ENCODE peak calls at places on chromosomes 5 and 9, in four cellular contexts. B is HepG2, K is K562, A is GM12878. G is an unnamed sample.

GRCh38 chr5:129177451-129177850 is 82.9 kb downstream of the ISOC1 start:
- DNase-seq in A (no peak), K (no peak), B (no peak), G (no peak)

GRCh38 chr5:92641031-92641962 is 939.7 kb downstream of the NR2F1-AS1 start:
- DNase-seq in K (no peak), A (no peak), B (peak), G (peak)

GRCh38 chr9:128983536-128983935 is 36.0 kb downstream of the NUP188 start:
- DNase-seq in B (no peak), K (no peak), A (no peak), G (no peak)

GRCh38 chr5:107941036-107941435 is 270.3 kb upstream of the EFNA5 start:
- DNase-seq in K (no peak), A (no peak), B (no peak), G (no peak)

GRCh38 chr9:37436540-37436939 is 14.0 kb downstream of the GRHPR start:
- DNase-seq in B (no peak), A (no peak), K (no peak), G (no peak)

GRCh38 chr9:115157245-115157674 is 39.3 kb upstream of the TNC start:
- DNase-seq in A (no peak), B (no peak), K (no peak), G (peak)

GRCh38 chr5:32538031-32538547 is 47.3 kb upstream of the SUB1 start:
- DNase-seq in B (no peak), K (no peak), A (peak), G (no peak)

GRCh38 chr5:81334304-81335061 is 33.1 kb downstream of the ZCCHC9 start:
- DNase-seq in B (no peak), A (no peak), K (peak), G (no peak)

GRCh38 chr5:88956416-88956815 is 73.4 kb upstream of the MEF2C start:
- DNase-seq in A (no peak), B (no peak), K (no peak), G (no peak)

GRCh38 chr9:16690628-16691027 is 179.8 kb downstream of the BNC2 start:
- DNase-seq in K (no peak), B (no peak), A (no peak), G (no peak)

DNA sequence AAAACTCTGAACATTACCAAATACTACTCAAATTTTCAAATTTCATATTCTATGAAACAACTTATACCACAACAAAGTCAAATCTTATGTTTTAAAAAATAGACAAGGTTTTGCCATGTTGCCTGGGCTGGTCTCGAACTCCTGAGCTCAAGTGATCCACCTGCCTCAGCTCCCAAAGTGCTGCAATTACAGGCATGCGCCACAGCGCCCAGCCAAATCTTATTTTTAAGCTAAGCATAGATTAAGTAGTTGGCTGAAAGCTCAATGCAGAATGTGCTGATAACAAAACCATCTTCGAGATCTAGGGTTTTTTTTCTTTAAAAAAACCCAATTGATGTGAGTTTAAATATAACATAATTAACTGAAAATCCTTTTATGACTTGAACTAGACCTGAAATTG is 6.4 kb downstream of the LMBRD2 start:
- DNase-seq in B (no peak), K (no peak), A (no peak), G (no peak)
- TF ChIP-seq CHD4 in B (no peak), K (no peak), A (no peak), G (no peak)

GRCh38 chr5:84162695-84163094 is 222.0 kb downstream of the EDIL3 start:
- DNase-seq in A (no peak), K (no peak), B (no peak), G (no peak)
- TF ChIP-seq CHD4 in A (no peak), K (no peak), B (no peak), G (no peak)

GRCh38 chr5:57470339-57470738 is 12.3 kb downstream of the ACTBL2 start:
- DNase-seq in K (no peak), B (no peak), A (no peak), G (no peak)

GRCh38 chr5:57466544-57466943 is 16.1 kb downstream of the ACTBL2 start:
- DNase-seq in B (no peak), K (no peak), A (no peak), G (no peak)

DNA sequence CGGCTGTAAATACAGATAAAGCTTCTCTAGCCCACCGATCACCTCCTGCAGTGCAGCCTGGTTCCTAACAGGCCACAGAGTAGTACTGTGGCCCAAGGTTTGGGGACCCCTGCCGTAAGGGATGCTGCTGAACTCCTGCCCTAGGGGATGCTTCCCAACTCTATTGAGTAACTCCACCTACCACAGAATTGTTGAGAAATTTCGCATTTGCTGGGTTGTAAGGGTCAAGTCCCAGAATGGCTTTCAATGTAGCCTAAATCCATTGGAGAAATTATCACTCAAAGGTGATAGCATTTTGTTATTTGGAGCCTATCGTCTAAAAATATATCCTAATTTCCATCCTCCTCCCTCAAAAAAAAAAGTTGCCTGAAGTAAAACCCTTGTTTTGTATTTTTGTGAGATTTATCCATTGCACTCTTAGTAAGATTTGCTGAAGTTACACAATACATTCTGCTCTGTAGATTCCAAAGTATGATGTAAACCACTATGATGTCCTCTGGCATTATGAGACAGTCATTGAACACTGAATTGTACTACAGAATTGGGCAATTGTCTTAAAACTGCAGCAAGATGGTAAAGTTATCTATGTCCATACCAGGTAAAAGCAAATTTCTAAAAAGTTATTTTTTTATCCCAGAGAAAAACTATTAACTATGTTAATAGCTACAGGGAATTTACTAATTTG is 14.0 kb downstream of the ACTBL2 start:
- DNase-seq in K (no peak), A (no peak), B (no peak), G (no peak)
- TF ChIP-seq CHD4 in K (no peak), A (no peak), B (no peak), G (no peak)

GRCh38 chr9:764105-764524 is 77.4 kb upstream of the DMRT1 start:
- DNase-seq in A (no peak), B (peak), K (peak), G (peak)
- TF ChIP-seq CHD4 in A (no peak), B (no peak), K (no peak), G (no peak)

DNA sequence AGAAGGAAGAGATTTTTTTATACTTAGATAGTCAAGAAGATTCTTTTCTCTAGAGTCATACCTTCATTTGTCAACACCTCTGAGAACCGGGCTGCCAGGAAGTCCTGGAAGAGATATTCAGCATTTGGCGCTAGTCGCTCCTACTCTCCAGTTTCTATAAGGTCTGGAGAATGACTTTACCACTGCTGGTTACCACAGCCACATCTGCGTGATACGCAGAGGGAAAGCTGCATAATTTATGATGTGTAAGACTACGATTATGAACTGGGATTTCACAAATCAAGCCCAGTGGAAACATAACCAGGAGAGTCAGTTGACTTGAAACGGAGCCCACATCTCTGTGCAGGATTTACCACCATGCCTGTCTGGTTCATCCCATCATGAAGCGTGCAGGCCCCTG is 72.7 kb downstream of the FGF1 start:
- DNase-seq in K (no peak), A (no peak), B (no peak), G (no peak)
- TF ChIP-seq CHD4 in K (no peak), A (no peak), B (no peak), G (no peak)

DNA sequence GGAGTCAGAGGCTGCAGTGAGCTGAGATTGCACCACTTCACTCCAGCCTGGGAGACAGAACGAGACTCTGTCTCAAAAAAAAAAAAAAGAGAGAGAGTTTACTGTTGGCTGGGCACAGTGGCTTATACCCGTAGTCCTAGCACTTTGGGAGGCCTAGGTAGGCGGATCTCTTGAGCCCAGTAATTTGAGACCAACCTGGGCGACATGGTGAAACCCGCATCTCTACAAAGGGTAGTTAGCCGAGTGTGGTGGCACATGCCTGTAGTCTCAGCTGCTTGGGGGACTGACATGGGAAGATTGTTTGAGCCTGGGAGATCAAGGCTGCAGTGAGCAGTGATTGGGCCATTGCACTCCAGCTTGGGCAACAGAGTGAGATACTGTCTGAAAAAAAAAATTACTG is 12.6 kb downstream of the HABP4 start:
- DNase-seq in A (no peak), B (no peak), K (no peak), G (no peak)
- TF ChIP-seq CHD4 in A (no peak), B (no peak), K (no peak), G (no peak)

DNA sequence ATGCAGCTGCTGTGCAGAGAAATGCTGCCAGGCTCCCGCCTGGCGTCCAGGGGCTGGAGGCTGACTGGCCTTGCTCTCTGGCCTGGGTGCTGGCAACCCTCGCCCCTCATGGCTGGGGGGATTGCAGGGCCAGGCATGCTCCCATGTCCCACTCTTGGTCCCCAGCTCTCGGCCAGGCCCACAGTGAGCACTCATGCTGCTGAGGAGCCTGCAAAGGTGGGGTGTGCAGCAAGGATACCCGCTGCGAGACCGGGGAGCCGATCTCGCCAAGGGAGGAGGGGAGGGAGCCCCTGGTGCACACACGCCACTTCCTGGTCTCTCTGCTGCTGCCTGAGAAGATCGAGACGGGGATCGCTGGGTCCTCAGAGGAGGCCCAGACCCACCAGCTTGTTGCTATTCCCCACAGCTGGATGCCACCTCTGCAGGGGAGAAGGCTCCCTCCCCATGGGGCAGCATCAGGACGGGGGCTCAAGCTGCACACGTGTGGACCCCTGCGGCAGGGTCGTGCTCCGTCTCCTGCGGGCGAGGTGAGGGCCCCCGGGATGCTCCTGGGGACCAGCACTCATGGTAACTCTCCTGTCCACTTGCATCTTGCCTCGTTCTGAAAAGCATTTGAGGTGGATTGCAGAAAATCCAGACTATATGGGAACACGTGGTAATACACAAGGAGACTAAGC is 14.3 kb upstream of the CACFD1 start:
- DNase-seq in K (no peak), A (no peak), B (no peak), G (no peak)
- TF ChIP-seq CHD4 in K (no peak), A (no peak), B (no peak), G (no peak)

GRCh38 chr9:127035423-127035822 is 87.0 kb downstream of the ANGPTL2 start:
- DNase-seq in A (no peak), K (no peak), B (no peak), G (no peak)
- TF ChIP-seq CHD4 in A (no peak), K (no peak), B (no peak), G (no peak)

G was measured in A549.